ENCODE peak calls at places on chromosomes 13 and 19, in six cellular contexts. Y is uterus; W is mucosa of descending colon; M is tibial nerve; B is spleen; C is CD8-positive, alpha-beta T cell. Z is an unnamed sample. For H3K9me3, the result is how much of the 10 kb centered on the place peaks cover.

GRCh38 chr19:31231181-31231580 is 118.1 kb downstream of the TSHZ3 start:
- DNase-seq in W (no peak), Y (no peak), C (no peak), M (no peak), B (no peak), Z (no peak)

GRCh38 chr13:98613591-98613990 is 36.7 kb upstream of the STK24 start:
- DNase-seq in M (no peak), Y (no peak), W (no peak), B (no peak), C (no peak), Z (no peak)

GRCh38 chr19:5006201-5006600 is 37.3 kb downstream of the KDM4B start:
- DNase-seq in B (no peak), C (no peak), Y (no peak), W (no peak), M (no peak), Z (peak)

GRCh38 chr13:78608705-78609463 is 5.5 kb upstream of the POU4F1 start:
- DNase-seq in W (peak), M (no peak), Y (no peak), C (no peak), B (peak), Z (no peak)

GRCh38 chr13:39565036-39565949 is 37.7 kb downstream of the LHFPL6 start:
- DNase-seq in C (no peak), M (no peak), W (no peak), B (no peak), Y (no peak), Z (no peak)

GRCh38 chr19:1073956-1074511 is 7.1 kb downstream of the ARHGAP45 start:
- DNase-seq in B (peak), Y (no peak), C (no peak), W (no peak), M (no peak), Z (no peak)

GRCh38 chr13:28488376-28489005 is 6.4 kb downstream of the FLT1 start:
- DNase-seq in Y (no peak), M (no peak), C (no peak), W (no peak), B (no peak), Z (no peak)

GRCh38 chr19:2796659-2797266 is 11.5 kb downstream of the THOP1 start:
- DNase-seq in Y (no peak), B (no peak), W (no peak), C (no peak), M (no peak), Z (no peak)

GRCh38 chr13:24502567-24503375 is 9.8 kb downstream of the PARP4 start:
- DNase-seq in W (peak), M (no peak), B (no peak), Y (no peak), C (no peak), Z (peak)

GRCh38 chr13:96020155-96020575 is 33.0 kb downstream of the UGGT2 start:
- DNase-seq in W (peak), B (no peak), C (no peak), Y (no peak), M (peak), Z (peak)

GRCh38 chr13:38090913-38091312 is 221.3 kb upstream of the TRPC4 start:
- DNase-seq in W (no peak), B (no peak), M (no peak), C (no peak), Y (no peak), Z (no peak)

GRCh38 chr19:45251452-45252354 is 632 bp downstream of the MARK4 start:
- DNase-seq in B (peak), M (no peak), C (no peak), Y (no peak), W (no peak), Z (no peak)

GRCh38 chr19:33468361-33469170 is 53.0 kb downstream of the PEPD start:
- DNase-seq in W (no peak), B (peak), Y (no peak), M (no peak), C (no peak), Z (no peak)

GRCh38 chr13:94696171-94696570 is 16.2 kb downstream of the SOX21 start:
- DNase-seq in B (no peak), M (no peak), C (no peak), Y (no peak), W (no peak), Z (no peak)

GRCh38 chr13:80685942-80686341 is 345.0 kb upstream of the SPRY2 start:
- DNase-seq in M (no peak), Y (no peak), C (no peak), W (no peak), B (no peak), Z (no peak)

GRCh38 chr13:80677227-80677626 is 336.3 kb upstream of the SPRY2 start:
- DNase-seq in W (no peak), Y (no peak), C (no peak), B (no peak), M (no peak), Z (no peak)

GRCh38 chr13:80684525-80685017 is 343.6 kb upstream of the SPRY2 start:
- DNase-seq in B (no peak), W (no peak), C (no peak), Y (no peak), M (no peak), Z (no peak)

GRCh38 chr13:80679423-80679822 is 338.5 kb upstream of the SPRY2 start:
- DNase-seq in Y (no peak), C (no peak), B (no peak), W (no peak), M (no peak), Z (no peak)

GRCh38 chr13:80680786-80681366 is 339.9 kb upstream of the SPRY2 start:
- DNase-seq in W (no peak), C (no peak), M (no peak), B (no peak), Y (no peak), Z (no peak)
- H3K9me3 ChIP-seq in W (under half), C (under half), M (under half), B (under half), Y (under half), Z (under half)

DNA sequence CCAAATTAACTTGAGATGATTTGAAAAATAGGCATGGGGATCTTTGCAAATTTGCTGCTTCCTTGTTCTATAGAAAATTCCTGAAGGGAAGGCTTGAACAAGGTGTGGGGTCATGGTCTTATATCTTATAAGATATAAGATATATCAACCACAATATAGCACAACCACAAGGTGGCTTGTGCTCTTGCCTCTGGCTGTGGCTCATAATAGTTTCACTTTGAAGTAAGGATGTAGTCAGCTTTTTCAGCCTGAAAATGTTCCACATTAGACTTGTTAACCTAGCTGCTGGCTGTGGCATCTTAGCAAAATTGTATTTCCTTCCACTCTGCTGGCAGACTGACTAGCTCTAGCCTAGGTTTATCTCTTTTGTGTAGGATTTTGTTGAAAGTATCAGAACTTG is 169.7 kb downstream of the KLF5 start:
- DNase-seq in C (peak), Y (no peak), B (no peak), M (no peak), W (no peak), Z (peak)
- TF ChIP-seq CTCF in C (no peak), Y (no peak), B (no peak), M (no peak), W (no peak), Z (no peak)

DNA sequence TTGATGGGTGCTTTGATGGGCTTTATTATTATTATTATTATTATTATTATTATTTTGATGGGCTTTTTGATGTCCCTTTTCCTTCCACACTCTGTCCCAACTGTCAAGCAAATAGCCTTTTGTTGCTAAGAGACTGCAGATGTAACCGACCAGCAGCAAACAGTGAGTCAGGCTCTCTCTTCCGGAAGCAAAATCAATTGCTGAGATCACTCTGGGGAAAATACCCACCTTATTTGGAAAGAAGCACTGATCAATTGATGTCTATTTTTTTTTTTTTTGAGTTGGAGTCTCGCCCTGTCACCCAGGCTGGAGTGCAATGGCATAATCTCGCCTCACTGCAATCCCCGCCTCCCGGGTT is 2.9 kb downstream of the LDLR start:
- DNase-seq in C (no peak), W (peak), Y (no peak), B (no peak), M (no peak), Z (peak)
- H3K4me3 ChIP-seq in C (no peak), W (no peak), Y (no peak), B (no peak), M (no peak), Z (peak)

DNA sequence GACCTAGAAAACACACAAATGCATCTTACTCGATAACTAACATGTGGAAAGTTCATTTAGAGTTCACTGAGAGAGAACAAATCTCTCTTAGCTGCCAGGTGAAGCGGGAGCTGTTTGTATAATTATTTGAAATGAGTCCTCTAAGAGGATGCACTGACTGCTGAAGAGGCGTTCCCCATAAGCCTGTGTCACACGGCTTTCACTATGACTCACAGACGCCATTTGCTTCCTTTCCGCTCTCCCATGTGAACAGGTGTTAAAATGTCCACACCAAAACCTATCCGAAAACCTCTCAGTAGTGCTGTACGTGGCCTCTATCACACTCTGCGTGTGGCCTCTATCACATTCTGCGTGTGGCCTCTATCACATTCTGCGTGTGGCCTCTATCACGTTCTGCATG is 101.8 kb downstream of the SOX1 start:
- DNase-seq in W (no peak), C (no peak), M (no peak), B (no peak), Y (no peak), Z (no peak)
- H3K9me3 ChIP-seq in W (under half), C (under half), M (under half), B (under half), Y (under half), Z (under half)

DNA sequence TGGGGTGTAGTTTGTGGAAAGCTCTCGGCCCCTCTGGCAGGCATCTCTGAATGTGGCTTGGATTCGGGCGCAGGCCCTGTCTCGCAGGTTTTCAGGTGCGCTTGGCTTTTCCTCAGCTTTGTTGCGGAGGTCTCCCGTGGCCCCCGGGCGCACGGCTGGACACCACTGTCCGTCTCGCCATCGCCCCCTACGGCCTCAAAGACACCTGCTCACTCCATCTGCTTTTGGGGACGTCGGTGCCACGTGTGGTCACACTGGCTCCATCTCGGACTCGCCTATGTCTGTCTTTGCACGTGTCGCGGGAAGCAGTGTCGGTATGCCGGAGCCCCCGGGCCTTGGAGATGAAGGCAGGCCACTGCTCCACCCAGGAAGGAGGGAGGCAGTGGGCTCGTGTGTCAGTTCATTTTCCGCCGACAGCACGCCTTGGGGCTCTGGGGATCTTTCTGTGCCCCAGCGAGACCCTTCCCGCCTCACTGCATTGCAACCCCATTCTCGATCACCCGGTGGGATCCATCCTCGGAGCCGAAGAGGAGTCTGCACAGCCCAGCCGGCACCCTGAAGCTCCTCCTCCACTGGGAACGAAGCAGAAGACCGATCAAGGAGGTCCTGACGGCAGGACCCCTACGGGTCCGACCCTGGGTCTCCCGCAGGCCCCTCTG is 42.1 kb downstream of the ZNF146 start:
- DNase-seq in Y (no peak), M (no peak), B (no peak), W (no peak), C (no peak), Z (no peak)
- TF ChIP-seq CTCF in Y (no peak), M (no peak), B (no peak), W (no peak), C (no peak), Z (no peak)

GRCh38 chr19:47323872-47324271 is 8.1 kb upstream of the C5AR2 start:
- DNase-seq in C (no peak), B (no peak), Y (no peak), M (no peak), W (no peak), Z (no peak)
- H3K4me3 ChIP-seq in C (no peak), B (no peak), Y (no peak), M (peak), W (no peak), Z (no peak)

GRCh38 chr19:57701625-57702024 is 7.4 kb downstream of the ZNF154 start:
- DNase-seq in Y (no peak), W (no peak), C (no peak), B (no peak), M (no peak), Z (no peak)
- H3K9me3 ChIP-seq in Y (under half), W (half or more), C (under half), B (half or more), M (under half), Z (under half)

DNA sequence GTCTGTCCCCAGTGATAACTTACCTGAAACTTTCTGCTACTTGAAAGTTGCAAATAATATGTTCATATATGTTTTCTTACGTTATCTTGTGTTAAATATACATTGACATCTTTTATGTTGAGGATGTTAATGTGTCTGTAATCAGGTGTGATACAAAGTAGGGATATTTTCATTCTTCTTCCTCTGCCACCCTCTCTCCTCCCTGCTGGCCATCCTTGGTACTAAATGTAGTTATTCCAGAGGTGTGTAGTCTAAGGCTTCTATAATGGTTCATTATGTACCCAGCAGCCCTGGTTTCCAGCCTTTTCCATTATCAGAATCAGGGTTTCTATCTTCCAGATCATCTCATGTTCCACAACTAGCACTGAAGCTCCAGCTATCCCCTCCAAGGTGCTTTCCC is 606.7 kb upstream of the KLHL1 start:
- DNase-seq in Y (no peak), C (no peak), M (no peak), B (no peak), W (no peak), Z (no peak)
- TF ChIP-seq CTCF in Y (no peak), C (no peak), M (no peak), B (no peak), W (no peak), Z (no peak)

Z was measured in cardiac muscle cell.